ENCODE peak calls at places on chromosomes 7 and 10, in ten cellular contexts. V, Y, W, L, T, G, J, O, P and F are unnamed samples.

GRCh38 chr7:55502209-55502608 is 70.1 kb downstream of the VOPP1 start:
- DNase-seq in V (no peak), Y (no peak), W (peak; percentile 17), L (peak; percentile 90), T (no peak), G (no peak), J (no peak), O (no peak), P (no peak), F (no peak)

GRCh38 chr10:23070819-23071218 is 24.6 kb upstream of the MSRB2 start:
- DNase-seq in V (no peak), Y (no peak), W (no peak), L (peak; percentile 17), T (no peak), G (no peak), J (no peak), O (no peak), P (peak; percentile 77), F (no peak)

GRCh38 chr10:129963076-129963830 is 821 bp downstream of the EBF3 start:
- DNase-seq in V (no peak), Y (no peak), W (no peak), L (no peak), T (no peak), G (no peak), J (no peak), O (no peak), P (no peak), F (no peak)

GRCh38 chr7:138006106-138006505 is 4.2 kb upstream of the CREB3L2 start:
- DNase-seq in V (no peak), Y (no peak), W (no peak), L (no peak), T (no peak), G (no peak), J (no peak), O (no peak), P (no peak), F (no peak)

GRCh38 chr10:100739516-100740368 is 5.6 kb upstream of the PAX2 start:
- DNase-seq in V (no peak), Y (no peak), W (no peak), L (no peak), T (no peak), G (no peak), J (no peak), O (no peak), P (no peak), F (no peak)

GRCh38 chr7:22723642-22724041 is 3.4 kb upstream of the IL6 start:
- DNase-seq in V (no peak), Y (no peak), W (no peak), L (no peak), T (no peak), G (no peak), J (no peak), O (no peak), P (no peak), F (no peak)

GRCh38 chr7:7581531-7582179 is 15.0 kb downstream of the MIOS start:
- DNase-seq in V (no peak), Y (no peak), W (no peak), L (no peak), T (no peak), G (no peak), J (no peak), O (no peak), P (no peak), F (no peak)

GRCh38 chr10:51301644-51302043 is 227.4 kb downstream of the PRKG1 start:
- DNase-seq in V (no peak), Y (no peak), W (no peak), L (no peak), T (no peak), G (no peak), J (no peak), O (no peak), P (no peak), F (no peak)

GRCh38 chr7:27553288-27553687 is 109.4 kb downstream of the HIBADH start:
- DNase-seq in V (no peak), Y (no peak), W (no peak), L (no peak), T (no peak), G (no peak), J (no peak), O (no peak), P (no peak), F (no peak)

GRCh38 chr10:24249829-24250415 is 41.0 kb downstream of the KIAA1217 start:
- DNase-seq in V (peak; percentile 51), Y (no peak), W (no peak), L (no peak), T (no peak), G (no peak), J (peak; percentile 90), O (no peak), P (no peak), F (no peak)

GRCh38 chr10:103960103-103960502 is 6.8 kb upstream of the SLK start:
- DNase-seq in V (no peak), Y (no peak), W (no peak), L (no peak), T (no peak), G (no peak), J (no peak), O (no peak), P (no peak), F (no peak)

GRCh38 chr7:152120210-152120609 is 94.7 kb downstream of the GALNT11 start:
- DNase-seq in V (no peak), Y (no peak), W (no peak), L (no peak), T (no peak), G (no peak), J (no peak), O (no peak), P (no peak), F (no peak)

GRCh38 chr10:103605359-103606156 is 112.1 kb downstream of the NEURL1 start:
- DNase-seq in V (peak; percentile 62), Y (peak; percentile 50), W (peak; percentile 53), L (no peak), T (peak; percentile 52), G (no peak), J (peak; percentile 52), O (peak; percentile 50), P (peak; percentile 41), F (peak; percentile 38)

GRCh38 chr10:130040817-130041330 is 69.8 kb downstream of the C10orf143 start:
- DNase-seq in V (no peak), Y (no peak), W (no peak), L (no peak), T (no peak), G (no peak), J (no peak), O (no peak), P (no peak), F (no peak)

GRCh38 chr10:116769791-116770190 is 27.4 kb upstream of the HSPA12A start:
- DNase-seq in V (peak; percentile 29), Y (peak; percentile 61), W (no peak), L (no peak), T (no peak), G (no peak), J (no peak), O (no peak), P (no peak), F (no peak)

GRCh38 chr10:114879541-114880158 is 58.1 kb downstream of the FHIP2A start:
- DNase-seq in V (no peak), Y (no peak), W (no peak), L (peak; percentile 6), T (no peak), G (no peak), J (peak; percentile 48), O (peak; percentile 11), P (peak; percentile 75), F (no peak)

GRCh38 chr10:48943096-48943495 is 3.5 kb upstream of the LRRC18 start:
- DNase-seq in V (no peak), Y (no peak), W (no peak), L (no peak), T (no peak), G (no peak), J (no peak), O (no peak), P (no peak), F (no peak)

GRCh38 chr10:15167411-15168295 is 840 bp downstream of the NMT2 start:
- DNase-seq in V (peak; percentile 48), Y (peak; percentile 44), W (peak; percentile 42), L (no peak), T (peak; percentile 59), G (peak; percentile 9), J (peak; percentile 53), O (no peak), P (peak; percentile 70), F (peak; percentile 67)

GRCh38 chr7:151379534-151380198 is 30.2 kb downstream of the WDR86 start:
- DNase-seq in V (no peak), Y (no peak), W (no peak), L (no peak), T (no peak), G (no peak), J (no peak), O (no peak), P (no peak), F (peak; percentile 51)

GRCh38 chr7:33886100-33886623 is 19.2 kb upstream of the BMPER start:
- DNase-seq in V (peak; percentile 10), Y (no peak), W (no peak), L (no peak), T (no peak), G (no peak), J (no peak), O (no peak), P (no peak), F (no peak)

GRCh38 chr7:92155108-92155755 is 21.0 kb upstream of the CYP51A1 start:
- DNase-seq in V (no peak), Y (no peak), W (no peak), L (no peak), T (no peak), G (no peak), J (no peak), O (no peak), P (no peak), F (no peak)

GRCh38 chr7:111694376-111694775 is 132.1 kb upstream of the IMMP2L start:
- DNase-seq in V (no peak), Y (no peak), W (no peak), L (no peak), T (no peak), G (no peak), J (no peak), O (no peak), P (no peak), F (no peak)

GRCh38 chr10:62183442-62183841 is 85.2 kb downstream of the RTKN2 start:
- DNase-seq in V (no peak), Y (no peak), W (no peak), L (no peak), T (no peak), G (peak; percentile 37), J (no peak), O (peak; percentile 89), P (peak; percentile 82), F (no peak)

GRCh38 chr7:123191132-123191531 is 8.6 kb downstream of the SLC13A1 start:
- DNase-seq in V (no peak), Y (no peak), W (peak; percentile 25), L (peak; percentile 11), T (no peak), G (no peak), J (peak; percentile 65), O (no peak), P (peak; percentile 5), F (peak; percentile 29)

GRCh38 chr7:76020031-76020714 is 25.8 kb upstream of the TMEM120A start:
- DNase-seq in V (peak; percentile 63), Y (peak; percentile 57), W (peak; percentile 82), L (peak; percentile 28), T (peak; percentile 71), G (peak; percentile 50), J (peak; percentile 74), O (peak; percentile 69), P (peak; percentile 78), F (peak; percentile 81)

GRCh38 chr7:21194936-21195335 is 232.9 kb upstream of the SP4 start:
- DNase-seq in V (no peak), Y (no peak), W (no peak), L (no peak), T (no peak), G (no peak), J (no peak), O (no peak), P (no peak), F (no peak)